ENCODE peak calls at places on chromosomes 4 and X, in nine cellular contexts. D is SK-N-SH, Z is nephron progenitor cell, O is sciatic nerve, S is skeletal muscle cell, A is GM04503, T is head of caudate nucleus, Q is right lobe of liver, N is brain pericyte. C is an unnamed sample.

GRCh38 chr4:72468904-72469502 is 100.0 kb downstream of the ADAMTS3 start:
- DNase-seq in D (no peak), Z (no peak), O (no peak), S (no peak), A (no peak), T (no peak), Q (no peak), N (no peak), C (no peak)

GRCh38 chr4:120130786-120131185 is 64.1 kb upstream of the MAD2L1 start:
- DNase-seq in D (no peak), Z (no peak), O (no peak), S (no peak), A (no peak), T (no peak), Q (no peak), N (no peak), C (no peak)

GRCh38 chrX:136321532-136321931 is 20.8 kb downstream of the ADGRG4 start:
- DNase-seq in D (no peak), Z (no peak), O (no peak), S (no peak), A (no peak), T (no peak), Q (no peak), N (no peak), C (no peak)

GRCh38 chr4:176188654-176189053 is 6.7 kb downstream of the SPATA4 start:
- DNase-seq in D (no peak), Z (no peak), O (no peak), S (no peak), A (no peak), T (no peak), Q (no peak), N (no peak), C (no peak)

GRCh38 chr4:164880489-164881262 is 3.7 kb downstream of the APELA start:
- DNase-seq in D (no peak), Z (no peak), O (no peak), S (no peak), A (no peak), T (no peak), Q (no peak), N (no peak), C (no peak)

GRCh38 chrX:15903186-15903681 is 48.6 kb upstream of the AP1S2 start:
- DNase-seq in D (no peak), Z (no peak), O (no peak), S (no peak), A (no peak), T (no peak), Q (no peak), N (no peak), C (no peak)

GRCh38 chrX:155046129-155046810 is 19.6 kb downstream of the FUNDC2 start:
- DNase-seq in D (no peak), Z (no peak), O (no peak), S (no peak), A (no peak), T (no peak), Q (no peak), N (no peak), C (no peak)

GRCh38 chr4:7558436-7558835 is 123.7 kb upstream of the PSAPL1 start:
- DNase-seq in D (no peak), Z (no peak), O (no peak), S (no peak), A (no peak), T (no peak), Q (peak), N (no peak), C (no peak)

GRCh38 chr4:108416831-108417230 is 203.5 kb upstream of the RPL34 start:
- DNase-seq in D (no peak), Z (no peak), O (no peak), S (no peak), A (no peak), T (no peak), Q (no peak), N (no peak), C (no peak)

GRCh38 chrX:104195489-104196084 is 29.3 kb downstream of the FAM199X start:
- DNase-seq in D (peak), Z (no peak), O (no peak), S (no peak), A (no peak), T (no peak), Q (no peak), N (no peak), C (no peak)

GRCh38 chr4:124202106-124202505 is 510.4 kb downstream of the ANKRD50 start:
- DNase-seq in D (no peak), Z (no peak), O (no peak), S (no peak), A (no peak), T (no peak), Q (no peak), N (no peak), C (no peak)

GRCh38 chr4:9996319-9997110 is 24.8 kb downstream of the SLC2A9 start:
- DNase-seq in D (no peak), Z (no peak), O (no peak), S (no peak), A (no peak), T (no peak), Q (no peak), N (no peak), C (no peak)

GRCh38 chrX:110045421-110045820 is 42.5 kb downstream of the TMEM164 start:
- DNase-seq in D (no peak), Z (no peak), O (no peak), S (no peak), A (no peak), T (no peak), Q (no peak), N (no peak), C (no peak)

GRCh38 chr4:2848449-2848848 is 4.8 kb downstream of the ADD1 start:
- DNase-seq in D (no peak), Z (no peak), O (no peak), S (no peak), A (no peak), T (no peak), Q (no peak), N (no peak), C (no peak)

C was measured in stimulated activated CD8-positive, alpha-beta memory T cell treated with anti-CD3 and anti-CD28 coated beads, Interleukin-15, amount 100 ng/mL, for 24 hours.